ENCODE peak calls at places on chromosomes 16 and 17, in six cellular contexts. D is gastrocnemius medialis, E is H54, I is stomach, G is lower leg skin, L is uterus. U is an unnamed sample.

GRCh38 chr17:49993423-49994037 is 1.5 kb downstream of the DLX3 start:
- DNase-seq in D (no peak), E (no peak), I (peak; percentile 43), G (peak; percentile 85), L (no peak), U (no peak)

GRCh38 chr16:19967561-19967960 is 82.9 kb upstream of the GPRC5B start:
- DNase-seq in D (no peak), E (no peak), I (no peak), G (no peak), L (no peak), U (no peak)

GRCh38 chr16:27303256-27304100 is 10.3 kb upstream of the IL4R start:
- DNase-seq in D (no peak), E (no peak), I (no peak), G (peak; percentile 36), L (no peak), U (no peak)

GRCh38 chr17:64028874-64029464 is 8.5 kb upstream of the ICAM2 start:
- DNase-seq in D (peak; percentile 47), E (peak; percentile 73), I (peak; percentile 77), G (peak; percentile 90), L (peak; percentile 54), U (no peak)

GRCh38 chr17:76272541-76273434 is 7.6 kb downstream of the UBALD2 start:
- DNase-seq in D (peak; percentile 64), E (no peak), I (no peak), G (peak; percentile 89), L (no peak), U (no peak)

GRCh38 chr17:13827118-13827517 is 225.4 kb upstream of the HS3ST3A1 start:
- DNase-seq in D (no peak), E (no peak), I (no peak), G (no peak), L (no peak), U (no peak)

GRCh38 chr17:47265983-47266541 is 12.4 kb downstream of the ITGB3 start:
- DNase-seq in D (peak; percentile 61), E (no peak), I (no peak), G (no peak), L (no peak), U (no peak)

GRCh38 chr17:78313735-78314648 is 45.9 kb downstream of the SOCS3 start:
- DNase-seq in D (peak; percentile 50), E (peak; percentile 93), I (peak; percentile 90), G (peak; percentile 94), L (peak; percentile 77), U (no peak)

GRCh38 chr17:43598359-43599045 is 52.4 kb upstream of the ETV4 start:
- DNase-seq in D (no peak), E (no peak), I (no peak), G (no peak), L (no peak), U (no peak)

GRCh38 chr17:73625006-73625405 is 19.2 kb downstream of the SDK2 start:
- DNase-seq in D (no peak), E (no peak), I (no peak), G (no peak), L (no peak), U (no peak)

GRCh38 chr17:79621151-79621940 is 10.5 kb upstream of the RBFOX3 start:
- DNase-seq in D (peak; percentile 4), E (no peak), I (no peak), G (peak; percentile 62), L (peak; percentile 5), U (peak; percentile 55)

DNA sequence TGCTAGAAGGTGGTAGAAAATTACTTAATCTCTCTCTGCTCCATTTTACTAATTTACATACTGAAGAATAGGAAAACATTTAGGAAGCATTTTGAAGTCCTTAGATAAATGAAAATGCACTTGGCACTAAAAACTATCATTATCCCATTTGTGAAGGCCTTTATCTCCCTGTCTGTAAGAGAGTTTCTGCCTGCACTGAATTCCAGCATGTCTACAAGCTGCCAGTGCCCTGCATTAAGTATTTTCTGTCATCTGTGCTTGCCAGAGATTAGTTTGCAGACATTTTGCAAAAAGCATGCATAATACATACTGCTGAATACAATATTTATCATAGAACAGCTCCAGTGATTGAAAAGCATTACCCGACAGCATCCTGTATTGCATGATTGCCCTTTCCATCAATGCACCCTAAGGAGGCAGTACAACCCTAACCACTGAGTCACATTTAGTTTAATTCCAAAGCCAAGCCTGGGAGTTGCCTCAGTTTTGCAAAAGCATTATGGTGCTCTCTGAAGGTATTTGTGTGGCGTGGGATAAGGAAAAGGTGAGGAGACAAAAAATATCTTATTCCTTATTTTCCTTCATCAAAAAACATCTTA is 280.2 kb upstream of the TOM1L1 start:
- DNase-seq in D (no peak), E (no peak), I (no peak), G (no peak), L (no peak), U (no peak)
- TF ChIP-seq POLR2A in D (no peak), E (no peak), I (no peak), G (no peak), L (no peak), U (no peak)

GRCh38 chr16:77922355-77922754 is 100.0 kb upstream of the CLEC3A start:
- DNase-seq in D (no peak), E (no peak), I (no peak), G (peak; percentile 14), L (no peak), U (no peak)

GRCh38 chr16:77919761-77920415 is 102.5 kb upstream of the CLEC3A start:
- DNase-seq in D (no peak), E (no peak), I (no peak), G (no peak), L (no peak), U (no peak)

GRCh38 chr16:77916111-77916510 is 106.2 kb upstream of the CLEC3A start:
- DNase-seq in D (no peak), E (no peak), I (no peak), G (peak; percentile 45), L (no peak), U (no peak)

GRCh38 chr16:77920984-77921383 is 101.4 kb upstream of the CLEC3A start:
- DNase-seq in D (no peak), E (no peak), I (no peak), G (peak; percentile 10), L (no peak), U (no peak)

GRCh38 chr16:77918792-77919707 is 103.3 kb upstream of the CLEC3A start:
- DNase-seq in D (no peak), E (no peak), I (no peak), G (no peak), L (no peak), U (no peak)
- TF ChIP-seq POLR2A in D (no peak), E (no peak), I (no peak), G (no peak), L (no peak), U (no peak)

GRCh38 chr17:8939496-8940334 is 25.8 kb downstream of the PIK3R5 start:
- DNase-seq in D (no peak), E (no peak), I (no peak), G (no peak), L (no peak), U (no peak)
- TF ChIP-seq POLR2A in D (no peak), E (no peak), I (no peak), G (no peak), L (no peak), U (no peak)

GRCh38 chr16:57185945-57186629 is at the start of the genes PSME3IP1 and RSPRY1:
- DNase-seq in D (peak; percentile 99), E (peak; percentile 96), I (peak; percentile 98), G (peak; percentile 99), L (peak; percentile 98), U (peak; percentile 100)
- TF ChIP-seq POLR2A in D (peak; percentile 84), E (peak; percentile 86), I (no peak), G (no peak), L (peak; percentile 74), U (peak; percentile 75)

DNA sequence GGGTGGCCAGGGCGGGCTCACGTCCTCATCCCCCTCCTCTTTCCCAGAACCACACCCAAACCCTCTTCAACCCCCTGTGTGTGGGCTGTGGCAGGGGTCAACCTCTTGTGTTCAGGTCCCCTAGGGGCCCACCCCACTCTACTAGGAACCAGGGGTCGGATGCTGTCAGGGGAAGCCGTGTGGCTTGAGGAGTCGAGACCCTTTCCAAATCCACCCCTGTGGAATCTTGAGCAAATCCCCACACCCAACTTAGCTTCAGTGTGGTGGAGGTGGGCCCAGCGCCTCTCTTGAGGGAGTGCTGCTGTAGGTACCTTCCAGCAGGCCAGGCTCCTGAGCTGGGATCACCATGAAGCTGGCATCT is 121.5 kb downstream of the MRM1 start:
- DNase-seq in D (no peak), E (no peak), I (no peak), G (no peak), L (no peak), U (no peak)
- TF ChIP-seq POLR2A in D (no peak), E (no peak), I (no peak), G (no peak), L (no peak), U (no peak)

GRCh38 chr16:249431-249830 is 14.8 kb downstream of the FAM234A start:
- DNase-seq in D (no peak), E (no peak), I (no peak), G (no peak), L (no peak), U (no peak)

GRCh38 chr16:255183-255582 is 20.6 kb downstream of the RGS11 start:
- DNase-seq in D (no peak), E (no peak), I (no peak), G (no peak), L (no peak), U (no peak)

GRCh38 chr16:254461-254860 is 19.8 kb downstream of the FAM234A start:
- DNase-seq in D (no peak), E (no peak), I (no peak), G (no peak), L (no peak), U (no peak)

GRCh38 chr16:252366-253337 is 18.0 kb downstream of the FAM234A start:
- DNase-seq in D (no peak), E (no peak), I (no peak), G (no peak), L (no peak), U (no peak)

DNA sequence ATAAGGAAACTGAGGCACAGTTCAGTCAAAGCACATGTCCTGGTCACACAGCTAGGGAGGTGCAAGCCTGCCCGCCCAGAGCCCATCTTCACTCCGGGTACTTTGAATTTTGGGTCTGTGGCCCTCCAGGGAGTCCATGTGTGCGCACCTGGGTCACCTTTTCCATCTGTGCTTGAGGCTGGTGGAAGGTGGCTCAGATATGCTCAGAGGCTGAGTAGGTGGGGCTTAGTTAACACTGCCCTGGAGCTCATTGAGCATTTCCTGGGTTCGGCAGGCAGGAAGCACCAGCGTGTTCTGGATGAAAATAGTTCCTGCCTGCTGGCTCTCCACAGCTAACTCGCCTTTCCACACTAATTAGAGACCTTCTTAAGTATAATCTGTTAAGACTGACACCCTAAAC is 19.2 kb downstream of the FAM234A start:
- DNase-seq in D (no peak), E (no peak), I (no peak), G (no peak), L (no peak), U (no peak)
- TF ChIP-seq POLR2A in D (no peak), E (no peak), I (no peak), G (no peak), L (no peak), U (no peak)